ENCODE peak calls at places on chromosome 9, in four cellular contexts. F, N, R and X are unnamed samples.

GRCh38 chr9:94600715-94601114 is 7.1 kb upstream of the FBP2 start:
- DNase-seq in N (no peak), F (no peak), R (no peak), X (no peak)

GRCh38 chr9:126222363-126222834 is 104.2 kb upstream of the MVB12B start:
- DNase-seq in F (no peak), N (no peak), R (no peak), X (no peak)

GRCh38 chr9:35690447-35691324 is 961 bp upstream of the TPM2 start:
- DNase-seq in N (no peak), R (no peak), F (peak), X (peak)

GRCh38 chr9:81592890-81593271 is 96.5 kb downstream of the TLE1 start:
- DNase-seq in N (no peak), R (no peak), F (no peak), X (no peak)

GRCh38 chr9:2568689-2569088 is 52.9 kb upstream of the VLDLR start:
- DNase-seq in F (no peak), N (no peak), R (no peak), X (no peak)

GRCh38 chr9:105901514-105902109 is 207.3 kb downstream of the TMEM38B start:
- DNase-seq in F (no peak), N (peak), R (no peak), X (peak)

GRCh38 chr9:69155341-69156030 is 18.6 kb upstream of the TJP2 start:
- DNase-seq in R (no peak), F (no peak), N (no peak), X (no peak)

GRCh38 chr9:129885018-129885669 is 49.9 kb downstream of the USP20 start:
- DNase-seq in R (no peak), N (no peak), F (no peak), X (no peak)

GRCh38 chr9:91258448-91258847 is 103.3 kb downstream of the AUH start:
- DNase-seq in F (no peak), R (no peak), N (no peak), X (no peak)

GRCh38 chr9:19488721-19489120 is 79.9 kb downstream of the ACER2 start:
- DNase-seq in F (no peak), N (no peak), R (no peak), X (no peak)

GRCh38 chr9:35844628-35845301 is 15.7 kb downstream of the TMEM8B start:
- DNase-seq in N (no peak), R (no peak), F (peak), X (peak)

GRCh38 chr9:33877727-33878489 is 60.9 kb downstream of the UBE2R2 start:
- DNase-seq in R (no peak), N (no peak), F (no peak), X (no peak)

GRCh38 chr9:127942152-127943010 is 4.7 kb upstream of the DPM2 start:
- DNase-seq in F (peak), R (no peak), N (no peak), X (peak)

GRCh38 chr9:101366038-101366756 is 18.6 kb downstream of the BAAT start:
- DNase-seq in F (no peak), R (no peak), N (no peak), X (peak)

GRCh38 chr9:90826326-90827020 is 24.9 kb downstream of the SYK start:
- DNase-seq in F (no peak), R (no peak), N (no peak), X (no peak)

GRCh38 chr9:20512636-20513035 is 109.7 kb downstream of the MLLT3 start:
- DNase-seq in R (no peak), N (no peak), F (peak), X (peak)

GRCh38 chr9:120912958-120913672 is 13.5 kb downstream of the TRAF1 start:
- DNase-seq in R (no peak), N (no peak), F (no peak), X (no peak)

GRCh38 chr9:15422355-15423327 is at the start of gene SNAPC3:
- DNase-seq in F (peak), R (peak), N (peak), X (peak)

GRCh38 chr9:115944166-115944948 is 209.2 kb upstream of the PAPPA start:
- DNase-seq in F (peak), R (no peak), N (peak), X (peak)